ENCODE peak calls at places on chromosomes 7 and 10, in nine cellular contexts. A is IMR-90, Y is mammary epithelial cell, R is WERI-Rb-1, T is AG04449, P is fibroblast of pulmonary artery, Q is psoas muscle, G is astrocyte of the spinal cord, J is sigmoid colon. D is an unnamed sample.

GRCh38 chr7:2107386-2108085 is 125.2 kb downstream of the MAD1L1 start:
- DNase-seq in G (peak; percentile 40), Q (no peak), Y (no peak), J (no peak), T (no peak), A (no peak), R (no peak), P (no peak), D (no peak)

GRCh38 chr10:116785867-116786266 is 43.5 kb upstream of the HSPA12A start:
- DNase-seq in Y (no peak), T (no peak), A (no peak), Q (no peak), G (no peak), P (no peak), R (no peak), J (no peak), D (no peak)

GRCh38 chr7:103446046-103446520 is at the start of gene SLC26A5:
- DNase-seq in A (no peak), J (no peak), Q (no peak), T (no peak), G (no peak), P (no peak), R (peak; percentile 22), Y (peak; percentile 41), D (no peak)

GRCh38 chr10:24849537-24850299 is 102.7 kb downstream of the PRTFDC1 start:
- DNase-seq in Q (no peak), Y (peak; percentile 73), G (peak; percentile 77), A (no peak), J (no peak), T (no peak), P (no peak), R (no peak), D (no peak)

GRCh38 chr7:155464183-155464582 is 6.3 kb downstream of the EN2 start:
- DNase-seq in R (no peak), A (no peak), T (no peak), Y (no peak), G (no peak), Q (no peak), P (no peak), J (no peak), D (no peak)

GRCh38 chr7:114264029-114264428 is 150.6 kb upstream of the FOXP2 start:
- DNase-seq in Y (peak; percentile 1), A (peak; percentile 15), Q (no peak), R (no peak), J (no peak), P (no peak), G (peak; percentile 9), T (no peak), D (no peak)

GRCh38 chr10:125130886-125131285 is 29.5 kb downstream of the CTBP2 start:
- DNase-seq in G (no peak), P (no peak), T (no peak), A (no peak), Y (no peak), R (no peak), J (no peak), Q (no peak), D (no peak)

GRCh38 chr10:34696423-34696822 is 118.7 kb downstream of the PARD3 start:
- DNase-seq in J (no peak), P (peak; percentile 61), G (peak; percentile 71), A (peak; percentile 84), Y (peak; percentile 81), T (no peak), Q (no peak), R (no peak), D (peak; percentile 77)

GRCh38 chr10:115001506-115002381 is 63.7 kb downstream of the TRUB1 start:
- DNase-seq in G (peak; percentile 13), Q (peak; percentile 18), A (peak; percentile 17), J (no peak), T (no peak), Y (no peak), P (peak; percentile 18), R (no peak), D (peak; percentile 32)

GRCh38 chr10:75230600-75231038 is 5.1 kb downstream of the COMTD1 start:
- DNase-seq in P (peak; percentile 89), R (peak; percentile 91), T (no peak), Y (peak; percentile 69), A (peak; percentile 84), J (peak; percentile 94), G (peak; percentile 84), Q (peak; percentile 90), D (peak; percentile 87)

GRCh38 chr10:75959209-75959608 is 527.8 kb downstream of the LRMDA start:
- DNase-seq in P (peak; percentile 41), G (peak; percentile 85), J (no peak), Q (no peak), A (peak; percentile 76), T (peak; percentile 55), Y (peak; percentile 47), R (no peak), D (peak; percentile 50)

GRCh38 chr7:3089493-3089892 is 45.8 kb upstream of the CARD11 start:
- DNase-seq in Q (no peak), R (peak; percentile 20), Y (no peak), G (peak; percentile 5), A (peak; percentile 6), P (peak; percentile 26), T (no peak), J (no peak), D (no peak)

GRCh38 chr10:77279207-77279606 is 358.4 kb downstream of the KCNMA1 start:
- DNase-seq in R (no peak), Y (peak; percentile 43), J (no peak), G (peak; percentile 55), T (no peak), P (no peak), Q (peak; percentile 39), A (peak; percentile 55), D (no peak)

GRCh38 chr7:142811154-142811737 is 40.5 kb downstream of the PRSS2 start:
- DNase-seq in T (no peak), A (peak; percentile 54), Q (no peak), R (no peak), J (no peak), G (peak; percentile 65), Y (peak; percentile 31), P (peak; percentile 59), D (peak; percentile 65)

GRCh38 chr7:142812437-142813215 is 41.9 kb downstream of the PRSS2 start:
- DNase-seq in P (no peak), G (no peak), R (no peak), A (no peak), Q (no peak), Y (no peak), J (no peak), T (no peak), D (no peak)

GRCh38 chr7:142813262-142813661 is 41.6 kb upstream of the EPHB6 start:
- DNase-seq in P (peak; percentile 57), A (peak; percentile 46), R (no peak), J (no peak), Q (no peak), Y (no peak), T (peak; percentile 59), G (peak; percentile 70), D (peak; percentile 64)

GRCh38 chr7:142815099-142815498 is 39.8 kb upstream of the EPHB6 start:
- DNase-seq in Y (no peak), Q (no peak), T (no peak), G (no peak), A (no peak), R (peak; percentile 85), P (no peak), J (no peak), D (no peak)

DNA sequence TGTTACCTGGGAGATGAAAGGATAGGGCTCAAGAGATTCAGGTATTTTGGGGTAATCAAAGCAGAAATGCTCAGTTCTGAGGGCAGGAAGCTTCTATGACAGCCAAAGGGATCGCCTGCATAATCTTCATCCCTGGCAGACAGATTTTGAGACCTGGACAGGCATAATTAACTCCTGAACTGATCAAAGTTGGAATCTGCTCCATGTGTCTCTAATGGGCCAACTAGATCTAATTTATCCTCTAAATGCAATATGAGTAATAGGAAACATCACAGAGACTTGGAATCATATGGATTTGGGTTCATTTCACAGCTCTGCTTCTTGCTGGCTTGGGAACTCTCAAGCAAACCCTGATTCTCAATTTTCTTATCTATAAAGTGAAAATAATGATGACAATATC is 41.2 kb upstream of the EPHB6 start:
- DNase-seq in J (no peak), Q (no peak), T (no peak), A (no peak), P (no peak), Y (no peak), G (no peak), R (no peak), D (no peak)
- H3K4me3 ChIP-seq in J (no peak overlapping the region), Q (no peak overlapping the region), T (no peak overlapping the region), A (no peak overlapping the region), P (no peak overlapping the region), Y (no peak overlapping the region), G (no peak overlapping the region), R (no peak overlapping the region), D (no peak overlapping the region)

GRCh38 chr7:142579946-142580345 is 169.3 kb upstream of the PRSS1 start:
- DNase-seq in R (no peak), G (no peak), J (no peak), A (no peak), Q (no peak), P (no peak), Y (no peak), T (no peak), D (no peak)
- TF ChIP-seq CTCF in R (no peak), G (no peak), J (no peak), A (no peak), Q (no peak), P (no peak), Y (no peak), T (no peak), D (no peak)

GRCh38 chr7:45893996-45894664 is 5.8 kb downstream of the IGFBP1 start:
- DNase-seq in P (no peak), Q (no peak), R (no peak), Y (no peak), G (no peak), J (no peak), A (no peak), T (no peak), D (no peak)
- H3K4me3 ChIP-seq in P (no peak overlapping the region), Q (no peak overlapping the region), R (no peak overlapping the region), Y (no peak overlapping the region), G (no peak overlapping the region), J (no peak overlapping the region), A (no peak overlapping the region), T (no peak overlapping the region), D (no peak overlapping the region)

GRCh38 chr7:78020874-78021249 is 222.3 kb downstream of the PHTF2 start:
- DNase-seq in R (no peak), Y (no peak), P (no peak), A (no peak), Q (no peak), J (no peak), G (no peak), T (no peak), D (no peak)

GRCh38 chr7:78019457-78020130 is 221.0 kb downstream of the PHTF2 start:
- DNase-seq in A (peak; percentile 73), J (peak; percentile 96), Q (peak; percentile 91), T (peak; percentile 16), Y (peak; percentile 42), P (peak; percentile 80), R (peak; percentile 96), G (peak; percentile 76), D (peak; percentile 71)

GRCh38 chr7:78020131-78020873 is 221.7 kb downstream of the PHTF2 start:
- DNase-seq in P (peak; percentile 89), R (peak; percentile 52), A (peak; percentile 91), J (peak; percentile 80), G (peak; percentile 81), Q (peak; percentile 23), Y (peak; percentile 60), T (peak; percentile 61), D (peak; percentile 78)

GRCh38 chr7:78017621-78018100 is 219.1 kb downstream of the PHTF2 start:
- DNase-seq in P (no peak), Q (no peak), Y (no peak), R (no peak), G (no peak), T (no peak), J (no peak), A (no peak), D (no peak)

GRCh38 chr7:78018541-78019456 is 220.2 kb downstream of the PHTF2 start:
- DNase-seq in A (peak; percentile 43), G (peak; percentile 45), R (peak; percentile 18), T (no peak), J (peak; percentile 77), Q (peak; percentile 39), P (peak; percentile 47), Y (no peak), D (peak; percentile 23)
- TF ChIP-seq CTCF in A (no peak), G (peak; percentile 18), R (no peak), T (no peak), J (no peak), Q (peak; percentile 22), P (peak; percentile 29), Y (no peak), D (no peak)